ENCODE peak calls at places on chromosomes 2 and 18, in seven cellular contexts. D is colonic mucosa, I is cardiac fibroblast, T is HFFc6, X is lower lobe of right lung, K is heart right ventricle, V is ovary. C is an unnamed sample.
A peak's percentile ranks its signal among the peaks of the same experiment; 100 is the strongest.

GRCh38 chr2:205511221-205511620 is 171.1 kb upstream of the NRP2 start:
- DNase-seq in V (no peak), K (no peak), D (no peak), T (peak; percentile 24), X (no peak), I (peak; percentile 18), C (no peak)

GRCh38 chr2:118576109-118576855 is 271.2 kb downstream of the EN1 start:
- DNase-seq in I (peak; percentile 3), T (no peak), V (no peak), D (no peak), K (no peak), X (no peak), C (no peak)

GRCh38 chr2:184302506-184302905 is 295.8 kb upstream of the ZNF804A start:
- DNase-seq in I (no peak), V (no peak), X (no peak), T (no peak), K (no peak), D (no peak), C (no peak)

GRCh38 chr2:215392164-215392563 is 43.7 kb downstream of the FN1 start:
- DNase-seq in K (no peak), T (no peak), V (no peak), D (no peak), I (no peak), X (no peak), C (no peak)

GRCh38 chr2:215466097-215466909 is 30.4 kb upstream of the FN1 start:
- DNase-seq in I (peak; percentile 71), V (no peak), T (no peak), D (no peak), X (no peak), K (no peak), C (no peak)

GRCh38 chr2:85682378-85682777 is 11.8 kb upstream of the GNLY start:
- DNase-seq in I (no peak), K (no peak), V (no peak), X (no peak), T (peak; percentile 33), D (no peak), C (no peak)

GRCh38 chr2:176642074-176642473 is 372.8 kb downstream of the MTX2 start:
- DNase-seq in X (no peak), K (no peak), T (peak; percentile 91), D (no peak), I (peak; percentile 75), V (no peak), C (no peak)

GRCh38 chr2:65204461-65205230 is 23.0 kb upstream of the ACTR2 start:
- DNase-seq in T (no peak), I (peak; percentile 7), K (peak; percentile 27), X (no peak), D (no peak), V (peak; percentile 58), C (no peak)

GRCh38 chr2:94874277-94874997 is 3.2 kb downstream of the TEKT4 start:
- DNase-seq in D (peak; percentile 58), V (peak; percentile 27), K (no peak), T (no peak), I (peak; percentile 9), X (peak; percentile 67), C (peak; percentile 94)

GRCh38 chr2:157168501-157168900 is 89.0 kb upstream of the GALNT5 start:
- DNase-seq in X (no peak), D (no peak), T (no peak), V (no peak), K (no peak), I (no peak), C (no peak)

GRCh38 chr18:2961828-2962227 is 51.1 kb downstream of the LPIN2 start:
- DNase-seq in V (no peak), K (no peak), T (no peak), I (peak; percentile 16), X (no peak), D (no peak), C (no peak)

GRCh38 chr2:187499941-187500532 is 52.0 kb upstream of the CALCRL start:
- DNase-seq in K (peak; percentile 27), V (peak; percentile 61), T (peak; percentile 62), X (no peak), D (peak; percentile 61), I (peak; percentile 79), C (peak; percentile 57)

GRCh38 chr2:83915381-83915780 is 543.7 kb downstream of the SUCLG1 start:
- DNase-seq in X (no peak), K (no peak), V (no peak), D (no peak), T (no peak), I (no peak), C (no peak)

GRCh38 chr2:159971365-159972122 is 90.9 kb downstream of the PLA2R1 start:
- DNase-seq in I (no peak), V (no peak), D (no peak), T (no peak), K (no peak), X (no peak), C (no peak)

GRCh38 chr2:7672027-7672684 is 754.9 kb downstream of the RNF144A start:
- DNase-seq in D (peak; percentile 76), T (peak; percentile 21), K (peak; percentile 19), I (peak; percentile 50), X (peak; percentile 55), V (no peak), C (peak; percentile 83)

GRCh38 chr2:69438580-69438979 is 1.3 kb upstream of the NFU1 start:
- DNase-seq in T (no peak), X (no peak), I (no peak), V (no peak), K (no peak), D (no peak), C (no peak)

GRCh38 chr2:6475155-6475940 is 390.4 kb downstream of the CMPK2 start:
- DNase-seq in I (no peak), V (no peak), K (no peak), D (no peak), X (no peak), T (no peak), C (no peak)

GRCh38 chr18:75209129-75209951 is at the start of gene PTGR3:
- DNase-seq in K (peak; percentile 87), T (peak; percentile 77), I (peak; percentile 82), X (peak; percentile 89), V (peak; percentile 89), D (peak; percentile 88), C (peak; percentile 76)

GRCh38 chr2:221896505-221897151 is 324.5 kb upstream of the EPHA4 start:
- DNase-seq in K (peak; percentile 10), X (no peak), D (no peak), I (peak; percentile 38), V (peak; percentile 44), T (no peak), C (no peak)

GRCh38 chr2:225725726-225726125 is 326.2 kb downstream of the NYAP2 start:
- DNase-seq in I (no peak), V (no peak), T (no peak), K (no peak), D (no peak), X (no peak), C (no peak)

GRCh38 chr2:119545076-119545475 is 827 bp downstream of the CFAP221 start:
- DNase-seq in K (no peak), X (no peak), V (no peak), I (no peak), D (no peak), T (no peak), C (no peak)

GRCh38 chr2:24820598-24821432 is 27.6 kb downstream of the CENPO start:
- DNase-seq in D (peak; percentile 16), T (no peak), K (no peak), V (no peak), I (no peak), X (no peak), C (no peak)

GRCh38 chr2:114373591-114373990 is 68.8 kb upstream of the DPP10 start:
- DNase-seq in T (no peak), K (no peak), I (no peak), V (no peak), D (no peak), X (no peak), C (no peak)

GRCh38 chr2:159146930-159147666 is 139.4 kb downstream of the WDSUB1 start:
- DNase-seq in K (peak; percentile 59), D (peak; percentile 91), V (no peak), T (no peak), X (no peak), I (no peak), C (no peak)

GRCh38 chr2:7837232-7837760 is 844.6 kb upstream of the ID2 start:
- DNase-seq in X (no peak), I (no peak), V (no peak), D (no peak), K (no peak), T (no peak), C (no peak)

GRCh38 chr2:130252880-130253645 is 54.8 kb upstream of the TUBA3E start:
- DNase-seq in V (peak; percentile 50), K (no peak), D (peak; percentile 82), T (peak; percentile 32), I (peak; percentile 51), X (no peak), C (no peak)

DNA sequence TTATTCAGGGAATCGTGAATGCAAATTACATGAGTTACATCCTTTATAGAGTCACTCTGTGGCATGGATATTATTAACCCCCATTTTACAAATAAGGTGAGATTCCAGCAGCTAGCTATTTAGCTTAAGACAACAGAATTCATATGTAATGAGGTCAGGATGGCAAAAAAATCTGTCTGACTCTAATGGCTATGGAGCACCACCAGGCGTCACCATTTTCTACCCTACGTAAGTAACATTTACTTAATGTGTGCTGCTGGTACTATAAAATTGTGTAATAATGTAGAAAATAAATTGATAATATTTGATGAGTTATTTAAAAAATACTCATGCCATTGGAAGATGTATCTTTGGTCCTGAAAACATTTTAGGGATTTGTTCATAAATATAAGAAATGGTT is 2040.1 kb upstream of the LRRTM1 start:
- DNase-seq in V (no peak), D (no peak), T (no peak), K (no peak), X (no peak), I (peak; percentile 2), C (no peak)
- TF ChIP-seq CTCF in V (no peak), D (no peak), T (peak; percentile 42), K (no peak), X (no peak), I (no peak), C (no peak)

GRCh38 chr2:191866195-191866594 is 19.3 kb upstream of the CAVIN2 start:
- DNase-seq in K (no peak), X (no peak), D (no peak), T (no peak), I (no peak), V (no peak), C (no peak)
- TF ChIP-seq CTCF in K (no peak), X (no peak), D (no peak), T (no peak), I (no peak), V (no peak), C (no peak)

DNA sequence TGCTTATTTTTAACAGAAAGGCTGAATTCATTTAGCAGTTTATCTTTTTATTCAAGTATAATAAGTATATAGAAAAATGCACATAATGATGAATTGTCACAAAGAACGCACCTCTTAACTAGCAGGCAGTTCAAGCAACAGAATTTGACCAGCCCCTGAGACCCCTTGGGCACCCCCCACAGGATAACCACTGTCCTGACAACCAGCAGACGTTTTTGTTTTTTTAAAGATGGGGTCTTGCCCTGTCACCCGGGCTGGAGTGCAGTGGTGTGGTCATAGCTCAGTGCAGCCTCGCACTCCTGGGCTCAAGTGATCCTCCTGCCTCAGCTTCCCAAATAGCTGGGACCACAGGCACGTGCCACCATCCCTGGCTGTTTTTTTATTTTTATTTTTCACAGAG is 14.0 kb downstream of the PRELID3A start:
- DNase-seq in K (no peak), D (no peak), V (no peak), T (no peak), X (no peak), I (no peak), C (no peak)
- TF ChIP-seq CTCF in K (no peak), D (no peak), V (no peak), T (no peak), X (no peak), I (no peak), C (no peak)

GRCh38 chr18:9366126-9366714 is 31.6 kb downstream of the TWSG1 start:
- DNase-seq in D (peak; percentile 46), V (no peak), K (no peak), X (no peak), T (peak; percentile 45), I (peak; percentile 38), C (peak; percentile 31)
- TF ChIP-seq CTCF in D (no peak), V (no peak), K (peak; percentile 52), X (peak; percentile 29), T (peak; percentile 57), I (peak; percentile 31), C (no peak)